ENCODE peak calls at places on chromosomes 3 and 15, in four cellular contexts. G, S, P and J are unnamed samples.
A peak's percentile ranks its signal among the peaks of the same experiment; 100 is the strongest.

GRCh38 chr3:96202181-96202580 is 612.2 kb upstream of the EPHA6 start:
- DNase-seq in S (no peak), G (no peak), P (no peak), J (no peak)

GRCh38 chr15:101201411-101202174 is 50.3 kb downstream of the CHSY1 start:
- DNase-seq in P (no peak), S (peak; percentile 65), G (peak; percentile 93), J (peak; percentile 84)

GRCh38 chr3:134852893-134853351 is 57.9 kb downstream of the EPHB1 start:
- DNase-seq in G (no peak), P (no peak), S (no peak), J (no peak)

GRCh38 chr3:182940266-182940808 is 40.0 kb downstream of the DCUN1D1 start:
- DNase-seq in G (no peak), P (no peak), S (no peak), J (no peak)

GRCh38 chr15:44308874-44309273 is 20.4 kb downstream of the GOLM2 start:
- DNase-seq in P (no peak), S (no peak), G (no peak), J (no peak)

GRCh38 chr15:48966595-48967301 is 3.0 kb upstream of the SHC4 start:
- DNase-seq in G (no peak), S (no peak), P (no peak), J (no peak)

GRCh38 chr3:71581981-71582611 is 1.4 kb downstream of the FOXP1 start:
- DNase-seq in P (peak; percentile 74), G (peak; percentile 56), S (peak; percentile 57), J (peak; percentile 68)

GRCh38 chr15:80953001-80953952 is 36.3 kb downstream of the MESD start:
- DNase-seq in G (no peak), P (no peak), S (no peak), J (no peak)

GRCh38 chr15:93485438-93485837 is 396.4 kb upstream of the RGMA start:
- DNase-seq in G (no peak), P (no peak), S (no peak), J (no peak)

GRCh38 chr3:30688776-30689175 is 82.4 kb downstream of the TGFBR2 start:
- DNase-seq in P (peak; percentile 52), G (peak; percentile 52), S (no peak), J (no peak)

GRCh38 chr3:151403246-151403645 is 18.7 kb upstream of the P2RY12 start:
- DNase-seq in P (no peak), G (no peak), S (no peak), J (no peak)

GRCh38 chr3:164360738-164361376 is 717.4 kb downstream of the SI start:
- DNase-seq in G (no peak), S (no peak), P (no peak), J (no peak)

GRCh38 chr3:114709102-114709501 is 415.3 kb downstream of the TIGIT start:
- DNase-seq in S (no peak), P (no peak), G (no peak), J (no peak)

GRCh38 chr3:131110087-131110486 is 83.4 kb downstream of the NEK11 start:
- DNase-seq in S (no peak), G (peak; percentile 5), P (no peak), J (no peak)

GRCh38 chr3:41198526-41198925 is 779 bp upstream of the CTNNB1 start:
- DNase-seq in G (peak; percentile 45), S (peak; percentile 52), P (no peak), J (peak; percentile 39)

GRCh38 chr3:158709666-158710083 is 22.6 kb downstream of the RARRES1 start:
- DNase-seq in G (peak; percentile 54), S (no peak), P (no peak), J (no peak)

GRCh38 chr3:128492353-128493220 is at the start of gene GATA2:
- DNase-seq in G (peak; percentile 57), S (no peak), P (peak; percentile 55), J (peak; percentile 59)

GRCh38 chr15:40932625-40933519 is 3.7 kb downstream of the DLL4 start:
- DNase-seq in G (no peak), P (no peak), S (no peak), J (no peak)

GRCh38 chr15:48720646-48721045 is 75.1 kb upstream of the FBN1 start:
- DNase-seq in P (no peak), S (no peak), G (no peak), J (no peak)

GRCh38 chr3:107598926-107599754 is 76.4 kb downstream of the BBX start:
- DNase-seq in S (no peak), G (peak; percentile 84), P (peak; percentile 58), J (peak; percentile 66)

GRCh38 chr3:39513801-39514369 is 46.4 kb downstream of the MOBP start:
- DNase-seq in P (no peak), G (no peak), S (no peak), J (no peak)
- H3K4me1 ChIP-seq in P (no peaks in the 10 kb centered on the region), G (no peaks in the 10 kb centered on the region), S (no peaks in the 10 kb centered on the region), J (no peaks in the 10 kb centered on the region)

DNA sequence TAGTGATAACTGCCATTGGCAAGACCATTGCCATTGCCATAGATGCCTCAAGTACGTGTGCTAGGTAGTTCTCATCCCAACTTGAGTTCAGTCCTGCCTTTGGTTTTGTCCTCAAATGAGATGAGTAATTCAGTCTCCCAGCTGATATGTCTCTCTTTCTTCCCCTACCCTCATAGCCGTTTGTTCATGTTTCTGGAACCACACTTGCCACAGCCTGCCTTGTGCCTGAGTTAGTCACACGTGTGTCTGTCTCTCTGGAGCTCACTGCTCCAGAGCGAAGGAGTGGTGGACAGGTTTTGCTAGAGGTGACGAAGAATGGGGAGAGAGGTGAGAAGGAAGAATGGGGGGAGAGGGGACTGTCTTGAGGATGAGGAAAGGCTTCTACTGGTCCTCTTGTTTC is 88.0 kb upstream of the IGF1R start:
- DNase-seq in S (no peak), G (no peak), P (no peak), J (no peak)
- H3K27me3 ChIP-seq in S (no peaks in the 10 kb centered on the region), G (no peaks in the 10 kb centered on the region), P (no peaks in the 10 kb centered on the region), J (no peaks in the 10 kb centered on the region)

DNA sequence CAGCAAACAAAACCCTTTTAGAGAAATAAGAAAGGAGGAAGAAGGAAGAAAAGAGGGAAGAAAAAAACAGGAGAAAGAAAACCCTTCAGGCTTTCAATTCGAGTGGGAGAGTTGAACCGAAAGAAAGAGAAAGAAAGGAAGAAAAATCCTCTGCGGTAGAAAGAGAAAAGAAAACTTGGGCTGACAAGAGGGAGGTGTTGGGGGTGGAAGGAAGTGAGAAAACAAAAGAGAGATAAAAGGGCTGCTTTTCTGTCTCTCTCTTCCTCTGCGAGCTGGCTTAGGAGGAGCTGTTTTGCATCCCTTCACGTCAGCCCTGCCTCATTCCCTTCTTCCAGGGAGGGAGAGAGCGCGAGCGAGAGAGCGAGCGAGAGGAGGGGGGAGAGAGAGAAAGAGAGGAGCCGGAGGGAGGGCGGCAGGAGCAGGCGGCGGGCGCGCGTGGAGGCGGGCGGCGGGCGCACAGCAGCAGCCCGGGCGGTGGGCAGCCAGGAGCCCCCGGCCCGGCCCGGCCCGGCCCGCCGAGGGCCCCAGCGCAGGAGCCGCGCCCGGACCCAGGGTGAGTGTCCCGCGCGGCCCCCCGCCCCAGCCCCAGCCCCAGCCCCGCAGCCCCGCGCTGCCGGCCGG is at the start of gene ZNF710:
- DNase-seq in G (peak; percentile 51), S (no peak), P (peak; percentile 64), J (peak; percentile 43)
- TF ChIP-seq POLR2A in G (peak; percentile 62), S (no peak), P (no peak), J (peak; percentile 43)

GRCh38 chr3:122299872-122300460 is 25.1 kb upstream of the CSTA start:
- DNase-seq in S (no peak), P (no peak), G (peak; percentile 17), J (no peak)

GRCh38 chr3:122298239-122298638 is 26.8 kb upstream of the CSTA start:
- DNase-seq in G (no peak), S (no peak), P (no peak), J (no peak)

GRCh38 chr3:122295286-122295685 is 29.8 kb upstream of the CSTA start:
- DNase-seq in G (no peak), P (no peak), S (no peak), J (no peak)

GRCh38 chr3:122301063-122301462 is 24.0 kb upstream of the CSTA start:
- DNase-seq in S (no peak), P (no peak), G (no peak), J (no peak)

DNA sequence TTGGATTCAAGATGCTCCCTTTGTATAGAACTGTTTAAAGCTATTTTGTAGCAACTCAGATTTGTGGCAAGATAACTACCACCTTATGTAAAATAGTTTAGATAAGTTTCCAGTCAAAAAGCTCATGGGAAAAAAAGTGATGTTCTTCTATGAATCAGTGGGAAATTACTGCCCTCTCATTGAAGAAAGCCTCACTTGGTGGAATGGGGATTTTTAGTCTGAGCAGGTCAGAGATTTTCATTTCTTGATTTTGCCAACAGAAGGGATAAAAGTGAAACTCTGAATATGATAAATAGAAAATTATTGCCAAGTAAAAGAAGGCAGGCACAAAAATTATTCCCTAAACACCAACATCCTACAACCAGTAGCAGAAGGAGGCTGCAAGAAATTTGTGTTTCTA is 25.8 kb upstream of the CSTA start:
- DNase-seq in P (no peak), G (no peak), S (no peak), J (no peak)
- H3K4me1 ChIP-seq in P (no peaks in the 10 kb centered on the region), G (no peaks in the 10 kb centered on the region), S (no peaks in the 10 kb centered on the region), J (no peaks in the 10 kb centered on the region)

DNA sequence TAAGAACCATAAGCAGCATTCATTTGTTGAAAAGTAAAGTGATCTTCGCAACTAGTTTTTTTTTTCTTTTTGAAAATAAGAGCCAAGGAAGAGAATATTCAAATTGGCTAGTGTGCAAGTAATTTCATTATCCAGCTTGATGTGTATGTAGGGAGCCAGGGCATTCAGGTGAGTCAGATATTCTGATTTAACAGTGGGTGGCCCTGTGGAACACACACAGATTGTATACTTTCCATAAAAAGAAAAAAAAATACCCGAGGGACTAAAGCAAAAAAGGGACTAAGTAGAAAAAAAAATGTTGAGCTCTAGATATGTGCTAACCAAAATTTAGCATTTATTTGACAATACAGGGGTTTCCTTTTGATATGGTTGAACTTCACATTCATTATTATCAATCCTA is 96.9 kb upstream of the ROPN1 start:
- DNase-seq in P (no peak), S (no peak), G (no peak), J (no peak)
- H3K27me3 ChIP-seq in P (no peaks in the 10 kb centered on the region), S (no peaks in the 10 kb centered on the region), G (no peaks in the 10 kb centered on the region), J (no peaks in the 10 kb centered on the region)